ENCODE peak calls at places on chromosomes 13 and 19, in four cellular contexts. H is astrocyte of the cerebellum; X is AG08396; J is effector CD8-positive, alpha-beta T cell. L is an unnamed sample.

GRCh38 chr13:109646423-109646822 is 140.0 kb downstream of the IRS2 start:
- DNase-seq in J (no peak), X (no peak), H (no peak), L (no peak)

GRCh38 chr13:111006508-111007031 is 91.7 kb upstream of the ANKRD10 start:
- DNase-seq in X (peak), J (no peak), H (peak), L (peak)

GRCh38 chr13:108728370-108728769 is 99.0 kb downstream of the MYO16 start:
- DNase-seq in H (no peak), J (no peak), X (no peak), L (no peak)

GRCh38 chr13:33281951-33282595 is 3.5 kb downstream of the STARD13 start:
- DNase-seq in H (no peak), J (no peak), X (no peak), L (no peak)

GRCh38 chr19:29671393-29672076 is 6.3 kb downstream of the PLEKHF1 start:
- DNase-seq in H (no peak), X (no peak), J (peak), L (no peak)

GRCh38 chr13:44048326-44048725 is 168.6 kb downstream of the LACC1 start:
- DNase-seq in J (no peak), X (no peak), H (no peak), L (no peak)

GRCh38 chr19:36627057-36627456 is 21.9 kb downstream of the ZNF382 start:
- DNase-seq in H (no peak), J (no peak), X (no peak), L (no peak)

GRCh38 chr19:44662686-44663085 is 8.6 kb upstream of the CEACAM19 start:
- DNase-seq in J (no peak), H (no peak), X (peak), L (no peak)

GRCh38 chr13:99123101-99124045 is 77.3 kb upstream of the UBAC2 start:
- DNase-seq in X (peak), J (no peak), H (no peak), L (no peak)

GRCh38 chr19:35738021-35738886 is 4.0 kb downstream of the IGFLR1 start:
- DNase-seq in H (no peak), J (no peak), X (no peak), L (no peak)

GRCh38 chr13:97279913-97280312 is 57.8 kb downstream of the MBNL2 start:
- DNase-seq in X (no peak), H (peak), J (no peak), L (no peak)

GRCh38 chr19:54081032-54081431 is at the start of gene TARM1:
- DNase-seq in X (no peak), J (no peak), H (no peak), L (no peak)

GRCh38 chr19:7787141-7787540 is 24.1 kb downstream of the CLEC4M start:
- DNase-seq in X (no peak), H (no peak), J (no peak), L (no peak)

GRCh38 chr13:99501952-99502310 is 659 bp downstream of the TM9SF2 start:
- DNase-seq in X (peak), H (no peak), J (peak), L (no peak)

GRCh38 chr19:44657211-44657921 is 13.7 kb downstream of the PVR start:
- DNase-seq in J (peak), H (no peak), X (peak), L (no peak)

GRCh38 chr13:98189841-98190505 is 12.9 kb upstream of the RNF113B start:
- DNase-seq in X (no peak), H (no peak), J (no peak), L (no peak)

GRCh38 chr13:29577135-29578051 is 18.1 kb downstream of the SLC7A1 start:
- DNase-seq in X (no peak), H (no peak), J (no peak), L (no peak)

GRCh38 chr19:38711726-38712153 is 32.5 kb downstream of the CAPN12 start:
- DNase-seq in X (peak), J (no peak), H (peak), L (peak)

GRCh38 chr19:49592486-49593232 is 1.7 kb downstream of the PRR12 start:
- DNase-seq in X (peak), J (no peak), H (no peak), L (no peak)

GRCh38 chr13:39616087-39616694 is 13.2 kb upstream of the LHFPL6 start:
- DNase-seq in X (peak), H (peak), J (no peak), L (no peak)

GRCh38 chr13:47230155-47230554 is 333.3 kb upstream of the HTR2A start:
- DNase-seq in J (no peak), X (no peak), H (no peak), L (no peak)

GRCh38 chr19:44684892-44685847 is 13.8 kb upstream of the CEACAM16 start:
- DNase-seq in X (peak), H (peak), J (no peak), L (peak)

GRCh38 chr19:7748756-7749155 is 1.4 kb upstream of the CD209 start:
- DNase-seq in H (no peak), X (no peak), J (no peak), L (no peak)

GRCh38 chr13:24700539-24700938 is 20.3 kb downstream of the ATP12A start:
- DNase-seq in X (no peak), H (no peak), J (no peak), L (no peak)

GRCh38 chr13:66977156-66977555 is 253.0 kb downstream of the PCDH9 start:
- DNase-seq in H (no peak), J (no peak), X (no peak), L (no peak)

GRCh38 chr13:95800455-95800854 is 123.5 kb downstream of the DNAJC3 start:
- DNase-seq in X (no peak), H (no peak), J (no peak), L (no peak)

GRCh38 chr19:906480-906879 is 6.5 kb downstream of the R3HDM4 start:
- DNase-seq in X (no peak), J (no peak), H (no peak), L (no peak)

GRCh38 chr13:28440774-28441532 is 54.0 kb downstream of the FLT1 start:
- DNase-seq in J (no peak), H (no peak), X (no peak), L (no peak)

GRCh38 chr13:21516806-21517205 is 57.7 kb upstream of the ZDHHC20 start:
- DNase-seq in J (no peak), X (no peak), H (no peak), L (no peak)

L was measured in non-pigmented ciliary epithelial cell.